ENCODE peak calls at places on chromosomes 6 and 20, in nine cellular contexts. F is neural progenitor cell; G is AML-193; Y is NCI-H2081; V is NCI-H524; H is CD8-positive, alpha-beta T cell; E is cardiac fibroblast; T is kidney epithelial cell; S is SK-N-SH. W is an unnamed sample.

GRCh38 chr6:12051861-12052368 is 39.8 kb downstream of the HIVEP1 start:
- DNase-seq in S (no peak), H (peak), F (no peak), V (no peak), G (peak), T (no peak), Y (no peak), E (no peak), W (no peak)

GRCh38 chr20:51553897-51554504 is 11.5 kb upstream of the NFATC2 start:
- DNase-seq in H (no peak), T (no peak), S (no peak), Y (no peak), V (no peak), G (no peak), E (peak), F (no peak), W (peak)

GRCh38 chr6:163944897-163945296 is 530.4 kb downstream of the QKI start:
- DNase-seq in T (no peak), G (no peak), E (no peak), S (no peak), Y (no peak), H (no peak), F (peak), V (no peak), W (no peak)

GRCh38 chr20:32528291-32528891 is 56.7 kb downstream of the NOL4L start:
- DNase-seq in G (no peak), S (peak), E (no peak), F (peak), H (no peak), Y (peak), V (peak), T (no peak), W (no peak)

GRCh38 chr6:10626154-10626741 is 68.2 kb downstream of the C6orf52 start:
- DNase-seq in G (no peak), Y (no peak), T (no peak), H (no peak), E (no peak), F (peak), S (no peak), V (no peak), W (no peak)

GRCh38 chr6:161271343-161272019 is 2.4 kb downstream of the AGPAT4 start:
- DNase-seq in E (no peak), T (no peak), V (no peak), Y (no peak), H (no peak), G (no peak), S (no peak), F (peak), W (no peak)

GRCh38 chr6:7085911-7086310 is 21.9 kb upstream of the RREB1 start:
- DNase-seq in G (no peak), E (peak), S (peak), F (no peak), H (no peak), Y (peak), T (no peak), V (peak), W (no peak)

GRCh38 chr6:170022827-170023619 is 267.9 kb downstream of the DLL1 start:
- DNase-seq in S (no peak), E (no peak), H (no peak), T (no peak), V (no peak), F (no peak), Y (no peak), G (no peak), W (no peak)

GRCh38 chr20:18031888-18032509 is 25.7 kb downstream of the OVOL2 start:
- DNase-seq in T (no peak), V (no peak), F (no peak), Y (no peak), E (no peak), S (no peak), G (no peak), H (no peak), W (no peak)

GRCh38 chr20:48523191-48523757 is 304.5 kb downstream of the PREX1 start:
- DNase-seq in G (peak), F (peak), Y (no peak), S (peak), E (peak), V (no peak), H (no peak), T (no peak), W (peak)

GRCh38 chr6:40894962-40895799 is 143.8 kb downstream of the UNC5CL start:
- DNase-seq in Y (no peak), V (no peak), H (no peak), G (peak), F (peak), E (peak), T (no peak), S (peak), W (peak)

GRCh38 chr6:117346142-117346930 is 79.4 kb downstream of the ROS1 start:
- DNase-seq in F (peak), G (peak), S (peak), V (no peak), E (peak), H (no peak), T (no peak), Y (peak), W (peak)

GRCh38 chr20:48904566-48905321 is 16.8 kb upstream of the ARFGEF2 start:
- DNase-seq in F (peak), Y (peak), G (peak), E (peak), T (no peak), H (peak), V (peak), S (peak), W (peak)

GRCh38 chr6:436308-437041 is 44.9 kb downstream of the IRF4 start:
- DNase-seq in S (peak), V (no peak), F (no peak), G (no peak), H (no peak), E (peak), T (no peak), Y (no peak), W (no peak)

GRCh38 chr20:49825521-49826033 is 12.9 kb downstream of the SLC9A8 start:
- DNase-seq in V (no peak), F (no peak), G (no peak), T (no peak), H (no peak), S (no peak), E (no peak), Y (no peak), W (no peak)

GRCh38 chr6:132063204-132063603 is 112.0 kb upstream of the CCN2 start:
- DNase-seq in G (no peak), F (no peak), Y (no peak), T (no peak), V (no peak), H (no peak), S (no peak), E (peak), W (no peak)

GRCh38 chr6:82619573-82619972 is 256.0 kb downstream of the TPBG start:
- DNase-seq in S (no peak), G (no peak), T (no peak), F (no peak), Y (no peak), E (no peak), H (no peak), V (no peak), W (no peak)

GRCh38 chr6:15401769-15402250 is 155.9 kb downstream of the JARID2 start:
- DNase-seq in G (no peak), H (no peak), T (no peak), S (no peak), Y (no peak), V (no peak), E (peak), F (no peak), W (no peak)

GRCh38 chr20:4173142-4173541 is 157.8 kb upstream of the RNF24 start:
- DNase-seq in Y (no peak), S (no peak), T (no peak), F (no peak), E (no peak), V (no peak), H (no peak), G (no peak), W (no peak)

GRCh38 chr6:25156123-25156522 is 123.1 kb upstream of the CARMIL1 start:
- DNase-seq in G (no peak), V (no peak), Y (no peak), S (no peak), H (no peak), T (no peak), E (peak), F (no peak), W (no peak)

GRCh38 chr20:19785886-19786285 is 27.8 kb downstream of the RIN2 start:
- DNase-seq in E (peak), T (no peak), H (no peak), V (no peak), G (no peak), F (no peak), S (no peak), Y (no peak), W (no peak)

GRCh38 chr6:141359953-141360352 is 772.8 kb upstream of the GJE1 start:
- DNase-seq in H (no peak), E (peak), V (no peak), T (no peak), S (no peak), G (no peak), F (peak), Y (no peak), W (no peak)

GRCh38 chr20:58629213-58629575 is 21.9 kb upstream of the STX16 start:
- DNase-seq in F (no peak), E (no peak), G (no peak), V (no peak), H (no peak), Y (no peak), S (peak), T (no peak), W (no peak)

GRCh38 chr6:139944131-139944530 is 569.7 kb upstream of the CITED2 start:
- DNase-seq in E (no peak), H (no peak), S (no peak), V (peak), G (no peak), F (no peak), T (no peak), Y (peak), W (no peak)

GRCh38 chr20:60572991-60573390 is 614.8 kb downstream of the CDH26 start:
- DNase-seq in E (no peak), Y (peak), G (no peak), V (no peak), T (no peak), F (no peak), S (no peak), H (no peak), W (no peak)

GRCh38 chr6:14499804-14500203 is 382.2 kb downstream of the CD83 start:
- DNase-seq in G (no peak), V (peak), T (peak), E (peak), F (peak), H (no peak), S (no peak), Y (no peak), W (peak)

W was measured in RWPE1.